ENCODE peak calls at places on chromosomes 3 and 15, in five cellular contexts. M, G, J, X and S are unnamed samples.

GRCh38 chr3:170357176-170357919 is at the start of gene SKIL:
- DNase-seq in M (peak), G (peak), J (no peak), X (peak), S (peak)

GRCh38 chr15:84983711-84984110 is 2.1 kb downstream of the PDE8A start:
- DNase-seq in M (no peak), G (no peak), J (no peak), X (no peak), S (no peak)

GRCh38 chr3:51796859-51797258 is 17.8 kb upstream of the IQCF6 start:
- DNase-seq in M (no peak), G (no peak), J (no peak), X (peak), S (no peak)

GRCh38 chr15:56736308-56736707 is 3.0 kb upstream of the ZNF280D start:
- DNase-seq in M (peak), G (no peak), J (no peak), X (no peak), S (no peak)

GRCh38 chr3:18412684-18413083 is 12.5 kb downstream of the SATB1 start:
- DNase-seq in M (no peak), G (no peak), J (no peak), X (no peak), S (no peak)

GRCh38 chr15:41823502-41823901 is 4.4 kb upstream of the JMJD7 start:
- DNase-seq in M (no peak), G (no peak), J (no peak), X (no peak), S (no peak)

GRCh38 chr3:186566772-186567071 is 417 bp downstream of the TBCCD1 start:
- DNase-seq in M (no peak), G (no peak), J (no peak), X (no peak), S (peak)

GRCh38 chr3:64546856-64547255 is 140.9 kb downstream of the ADAMTS9 start:
- DNase-seq in M (no peak), G (no peak), J (no peak), X (no peak), S (no peak)

GRCh38 chr3:13077431-13078157 is 4.4 kb upstream of the IQSEC1 start:
- DNase-seq in M (no peak), G (no peak), J (no peak), X (no peak), S (no peak)

GRCh38 chr15:73697033-73697467 is 12.9 kb downstream of the CD276 start:
- DNase-seq in M (no peak), G (no peak), J (no peak), X (peak), S (no peak)

GRCh38 chr3:186609247-186609868 is 3.5 kb upstream of the AHSG start:
- DNase-seq in M (no peak), G (no peak), J (no peak), X (no peak), S (no peak)

GRCh38 chr3:12536423-12536822 is 8.9 kb downstream of the MKRN2OS start:
- DNase-seq in M (no peak), G (no peak), J (no peak), X (no peak), S (no peak)

GRCh38 chr3:171829841-171830559 is 13.1 kb upstream of the TMEM212 start:
- DNase-seq in M (peak), G (peak), J (no peak), X (no peak), S (peak)

GRCh38 chr15:41671656-41672636 is 11.7 kb downstream of the MGA start:
- DNase-seq in M (no peak), G (no peak), J (no peak), X (no peak), S (no peak)

GRCh38 chr3:59542276-59542675 is 492.5 kb upstream of the CFAP20DC start:
- DNase-seq in M (no peak), G (no peak), J (no peak), X (no peak), S (no peak)

GRCh38 chr3:71315431-71315830 is 268.1 kb downstream of the FOXP1 start:
- DNase-seq in M (no peak), G (no peak), J (no peak), X (no peak), S (no peak)

GRCh38 chr3:55343486-55344357 is 143.4 kb downstream of the WNT5A start:
- DNase-seq in M (no peak), G (no peak), J (no peak), X (no peak), S (no peak)

GRCh38 chr3:114377426-114377825 is 83.6 kb downstream of the TIGIT start:
- DNase-seq in M (no peak), G (no peak), J (no peak), X (no peak), S (no peak)

GRCh38 chr3:169104541-169104940 is 559.0 kb downstream of the MECOM start:
- DNase-seq in M (no peak), G (no peak), J (no peak), X (no peak), S (no peak)

GRCh38 chr3:39000008-39000450 is 51.7 kb downstream of the SCN11A start:
- DNase-seq in M (peak), G (peak), J (no peak), X (peak), S (peak)

GRCh38 chr3:55907616-55908015 is 420.5 kb upstream of the WNT5A start:
- DNase-seq in M (no peak), G (no peak), J (no peak), X (no peak), S (no peak)

GRCh38 chr3:129942296-129942695 is 32.2 kb upstream of the TRH start:
- DNase-seq in M (peak), G (peak), J (peak), X (no peak), S (peak)

GRCh38 chr3:81910244-81910852 is 148.9 kb upstream of the GBE1 start:
- DNase-seq in M (peak), G (peak), J (no peak), X (peak), S (peak)

GRCh38 chr3:152790988-152791387 is 43.9 kb upstream of the P2RY1 start:
- DNase-seq in M (no peak), G (no peak), J (no peak), X (no peak), S (no peak)

GRCh38 chr3:86794336-86795065 is 196.4 kb downstream of the VGLL3 start:
- DNase-seq in M (no peak), G (no peak), J (no peak), X (no peak), S (no peak)

GRCh38 chr3:14228611-14229470 is 50.2 kb downstream of the LSM3 start:
- DNase-seq in M (no peak), G (no peak), J (no peak), X (no peak), S (no peak)

GRCh38 chr15:39435244-39435643 is 145.6 kb upstream of the THBS1 start:
- DNase-seq in M (no peak), G (no peak), J (no peak), X (no peak), S (no peak)

GRCh38 chr15:72365844-72366243 is 10.0 kb downstream of the HEXA start:
- DNase-seq in M (no peak), G (no peak), J (no peak), X (peak), S (no peak)

GRCh38 chr3:141644931-141645330 is 93.2 kb upstream of the RNF7 start:
- DNase-seq in M (peak), G (no peak), J (peak), X (no peak), S (peak)

GRCh38 chr15:31366169-31366734 is 39.6 kb downstream of the KLF13 start:
- DNase-seq in M (no peak), G (no peak), J (no peak), X (no peak), S (no peak)

GRCh38 chr3:48847053-48847585 is 555 bp downstream of the PRKAR2A start:
- DNase-seq in M (peak), G (peak), J (peak), X (no peak), S (peak)

GRCh38 chr3:124969190-124969589 is 34.6 kb upstream of the MUC13 start:
- DNase-seq in M (no peak), G (no peak), J (no peak), X (no peak), S (no peak)

GRCh38 chr3:64067510-64068346 is 44.4 kb upstream of the PSMD6 start:
- DNase-seq in M (no peak), G (no peak), J (no peak), X (no peak), S (no peak)

GRCh38 chr3:118436863-118437262 is 597.8 kb downstream of the IGSF11 start:
- DNase-seq in M (no peak), G (no peak), J (no peak), X (no peak), S (no peak)

GRCh38 chr3:151135548-151136337 is 50.3 kb downstream of the MED12L start:
- DNase-seq in M (no peak), G (no peak), J (no peak), X (no peak), S (no peak)
- TF ChIP-seq SUZ12 in M (no peak), G (no peak), J (no peak), X (no peak), S (no peak)

GRCh38 chr3:53045107-53045783 is 628 bp downstream of the SFMBT1 start:
- DNase-seq in M (no peak), G (no peak), J (no peak), X (no peak), S (peak)
- TF ChIP-seq SUZ12 in M (no peak), G (no peak), J (no peak), X (no peak), S (no peak)

GRCh38 chr3:128083980-128084674 is 31.9 kb downstream of the SEC61A1 start:
- DNase-seq in M (no peak), G (no peak), J (no peak), X (no peak), S (no peak)
- TF ChIP-seq SUZ12 in M (no peak), G (no peak), J (no peak), X (no peak), S (no peak)

GRCh38 chr3:138468886-138469285 is 34.5 kb downstream of the ESYT3 start:
- DNase-seq in M (no peak), G (no peak), J (no peak), X (no peak), S (no peak)
- TF ChIP-seq SUZ12 in M (no peak), G (no peak), J (no peak), X (no peak), S (no peak)